ENCODE peak calls at places on chromosome 13, in six cellular contexts. T, N, G, B, D and C are unnamed samples.

GRCh38 chr13:90239130-90239529 is 1108.4 kb upstream of the MIR17HG start:
- DNase-seq in T (no peak), N (no peak), G (no peak), B (no peak), D (no peak), C (no peak)

GRCh38 chr13:67736646-67737420 is 506.7 kb upstream of the PCDH9 start:
- DNase-seq in T (peak), N (peak), G (no peak), B (no peak), D (peak), C (no peak)

GRCh38 chr13:105341758-105342157 is 1193.7 kb downstream of the EFNB2 start:
- DNase-seq in T (peak), N (no peak), G (no peak), B (no peak), D (no peak), C (no peak)

GRCh38 chr13:44493213-44493812 is 82.8 kb downstream of the TSC22D1 start:
- DNase-seq in T (no peak), N (no peak), G (no peak), B (no peak), D (no peak), C (no peak)

GRCh38 chr13:58960909-58961308 is 1202.8 kb downstream of the DIAPH3 start:
- DNase-seq in T (peak), N (no peak), G (no peak), B (no peak), D (peak), C (no peak)

GRCh38 chr13:49608932-49609331 is 19.4 kb upstream of the ARL11 start:
- DNase-seq in T (no peak), N (no peak), G (no peak), B (no peak), D (no peak), C (no peak)

GRCh38 chr13:37065893-37066526 is 6.5 kb upstream of the SUPT20H start:
- DNase-seq in T (no peak), N (no peak), G (no peak), B (no peak), D (peak), C (no peak)

GRCh38 chr13:100365678-100366077 is 222.9 kb downstream of the GGACT start:
- DNase-seq in T (no peak), N (no peak), G (no peak), B (no peak), D (no peak), C (no peak)

GRCh38 chr13:29934531-29935308 is 84.3 kb upstream of the UBL3 start:
- DNase-seq in T (no peak), N (no peak), G (no peak), B (no peak), D (peak), C (no peak)

GRCh38 chr13:39047560-39047959 is 9.3 kb downstream of the NHLRC3 start:
- DNase-seq in T (peak), N (no peak), G (no peak), B (no peak), D (peak), C (no peak)

GRCh38 chr13:75749407-75749806 is 113.3 kb downstream of the LMO7 start:
- DNase-seq in T (no peak), N (no peak), G (no peak), B (no peak), D (peak), C (no peak)

GRCh38 chr13:25715760-25716159 is 336.1 kb downstream of the SHISA2 start:
- DNase-seq in T (no peak), N (no peak), G (no peak), B (no peak), D (no peak), C (no peak)

GRCh38 chr13:71801781-71802180 is 65.2 kb downstream of the DACH1 start:
- DNase-seq in T (peak), N (no peak), G (no peak), B (no peak), D (peak), C (no peak)

GRCh38 chr13:39603424-39603947 is 493 bp upstream of the LHFPL6 start:
- DNase-seq in T (peak), N (peak), G (no peak), B (no peak), D (no peak), C (peak)

GRCh38 chr13:52449323-52450011 is 967 bp downstream of the VPS36 start:
- DNase-seq in T (no peak), N (no peak), G (no peak), B (no peak), D (no peak), C (no peak)

GRCh38 chr13:23488442-23488841 is 54.9 kb upstream of the SACS start:
- DNase-seq in T (peak), N (no peak), G (no peak), B (no peak), D (peak), C (no peak)

GRCh38 chr13:26459276-26460131 is 98.0 kb upstream of the WASF3 start:
- DNase-seq in T (no peak), N (no peak), G (no peak), B (no peak), D (no peak), C (no peak)

GRCh38 chr13:98942485-98942884 is 35.4 kb downstream of the DOCK9 start:
- DNase-seq in T (no peak), N (no peak), G (no peak), B (no peak), D (no peak), C (no peak)

GRCh38 chr13:52428295-52428694 is 22.1 kb downstream of the VPS36 start:
- DNase-seq in T (peak), N (no peak), G (no peak), B (no peak), D (peak), C (no peak)

GRCh38 chr13:42071667-42072419 is 23.4 kb downstream of the DGKH start:
- DNase-seq in T (no peak), N (no peak), G (no peak), B (no peak), D (no peak), C (no peak)

GRCh38 chr13:70964124-70964523 is 855.9 kb upstream of the KLHL1 start:
- DNase-seq in T (no peak), N (no peak), G (no peak), B (no peak), D (peak), C (no peak)

GRCh38 chr13:90690458-90691063 is 656.9 kb upstream of the MIR17HG start:
- DNase-seq in T (no peak), N (no peak), G (no peak), B (no peak), D (no peak), C (no peak)

GRCh38 chr13:87123987-87124784 is 547.0 kb upstream of the SLITRK5 start:
- DNase-seq in T (no peak), N (no peak), G (no peak), B (no peak), D (peak), C (no peak)

GRCh38 chr13:32153056-32153455 is 121.5 kb downstream of the FRY start:
- DNase-seq in T (no peak), N (no peak), G (no peak), B (no peak), D (no peak), C (no peak)

GRCh38 chr13:98879965-98880364 is 97.9 kb downstream of the DOCK9 start:
- DNase-seq in T (no peak), N (no peak), G (no peak), B (no peak), D (peak), C (no peak)

GRCh38 chr13:109412232-109412935 is 374.0 kb downstream of the IRS2 start:
- DNase-seq in T (peak), N (peak), G (no peak), B (no peak), D (peak), C (peak)

GRCh38 chr13:106087201-106087600 is 448.3 kb downstream of the EFNB2 start:
- DNase-seq in T (no peak), N (no peak), G (no peak), B (no peak), D (peak), C (peak)

GRCh38 chr13:113086991-113087922 is 18.3 kb upstream of the F7 start:
- DNase-seq in T (no peak), N (no peak), G (no peak), B (no peak), D (no peak), C (no peak)

GRCh38 chr13:45373116-45373606 is 32.2 kb upstream of the TPT1 start:
- DNase-seq in T (no peak), N (no peak), G (no peak), B (no peak), D (no peak), C (peak)

GRCh38 chr13:77832339-77833100 is 86.1 kb downstream of the EDNRB start:
- DNase-seq in T (no peak), N (no peak), G (no peak), B (no peak), D (no peak), C (no peak)